ENCODE peak calls at places on chromosomes 12 and 14, in four cellular contexts. E, O, P and T are unnamed samples.

GRCh38 chr14:99466719-99467118 is 13.9 kb downstream of the SETD3 start:
- DNase-seq in E (no peak), O (no peak), P (no peak), T (no peak)

GRCh38 chr14:91281346-91281745 is 36.8 kb upstream of the GPR68 start:
- DNase-seq in E (no peak), O (no peak), P (no peak), T (no peak)

GRCh38 chr14:102508774-102509743 is 517 bp downstream of the ANKRD9 start:
- DNase-seq in E (peak), O (no peak), P (peak), T (no peak)

GRCh38 chr12:104747956-104748355 is 210.1 kb downstream of the SLC41A2 start:
- DNase-seq in E (no peak), O (no peak), P (no peak), T (peak)

GRCh38 chr12:129531004-129531403 is 372.8 kb downstream of the TMEM132D start:
- DNase-seq in E (no peak), O (no peak), P (no peak), T (no peak)

GRCh38 chr12:88577537-88577936 is 2.7 kb downstream of the KITLG start:
- DNase-seq in E (no peak), O (no peak), P (no peak), T (no peak)

GRCh38 chr14:79699206-79699605 is 512.1 kb downstream of the DIO2 start:
- DNase-seq in E (no peak), O (no peak), P (no peak), T (no peak)

GRCh38 chr12:93563807-93564538 is 8.5 kb upstream of the SOCS2 start:
- DNase-seq in E (peak), O (peak), P (no peak), T (peak)

GRCh38 chr14:69695664-69696527 is 71.0 kb upstream of the SRSF5 start:
- DNase-seq in E (peak), O (peak), P (no peak), T (no peak)

GRCh38 chr12:77973579-77973978 is 142.9 kb downstream of the NAV3 start:
- DNase-seq in E (no peak), O (no peak), P (no peak), T (no peak)

GRCh38 chr12:106566771-106567170 is 16.0 kb upstream of the RFX4 start:
- DNase-seq in E (no peak), O (no peak), P (no peak), T (no peak)

GRCh38 chr12:19855876-19856275 is 416.6 kb downstream of the AEBP2 start:
- DNase-seq in E (peak), O (no peak), P (no peak), T (no peak)

GRCh38 chr12:89949457-89950195 is 241.0 kb upstream of the ATP2B1 start:
- DNase-seq in E (peak), O (peak), P (peak), T (peak)

GRCh38 chr12:105477873-105478272 is 147.4 kb downstream of the C12orf75 start:
- DNase-seq in E (no peak), O (no peak), P (no peak), T (no peak)

GRCh38 chr12:77166711-77167110 is 101.3 kb upstream of the E2F7 start:
- DNase-seq in E (peak), O (no peak), P (no peak), T (no peak)

GRCh38 chr12:22684526-22685118 is 59.7 kb downstream of the ETNK1 start:
- DNase-seq in E (peak), O (peak), P (no peak), T (peak)

GRCh38 chr12:12954361-12954760 is 2.4 kb upstream of the GPRC5D start:
- DNase-seq in E (no peak), O (no peak), P (no peak), T (no peak)

GRCh38 chr12:130478786-130479185 is 141.1 kb downstream of the PIWIL1 start:
- DNase-seq in E (no peak), O (no peak), P (no peak), T (no peak)

GRCh38 chr12:75975692-75976091 is 55.9 kb downstream of the PHLDA1 start:
- DNase-seq in E (no peak), O (no peak), P (no peak), T (no peak)

GRCh38 chr12:118029166-118029565 is 12.7 kb downstream of the RFC5 start:
- DNase-seq in E (no peak), O (no peak), P (no peak), T (no peak)

GRCh38 chr14:32940066-32940651 is 1.5 kb downstream of the NPAS3 start:
- DNase-seq in E (peak), O (no peak), P (no peak), T (no peak)

GRCh38 chr12:92045852-92046251 is 99.8 kb downstream of the BTG1 start:
- DNase-seq in E (no peak), O (no peak), P (no peak), T (no peak)

GRCh38 chr12:44582521-44582920 is 293.6 kb downstream of the NELL2 start:
- DNase-seq in E (no peak), O (no peak), P (no peak), T (no peak)

GRCh38 chr14:73743431-73743931 is 29.3 kb upstream of the PNMA1 start:
- DNase-seq in E (no peak), O (peak), P (peak), T (peak)

GRCh38 chr14:59811850-59812249 is 58.7 kb downstream of the RTN1 start:
- DNase-seq in E (no peak), O (no peak), P (no peak), T (no peak)

GRCh38 chr12:72268386-72268785 is 3.8 kb upstream of the TRHDE start:
- DNase-seq in E (no peak), O (no peak), P (no peak), T (no peak)

GRCh38 chr12:107554941-107555340 is 130.7 kb upstream of the PWP1 start:
- DNase-seq in E (no peak), O (no peak), P (no peak), T (no peak)

GRCh38 chr14:67056684-67057083 is 132.6 kb upstream of the GARIN2 start:
- DNase-seq in E (no peak), O (no peak), P (no peak), T (no peak)

GRCh38 chr12:94570161-94570560 is 80.2 kb downstream of the TMCC3 start:
- DNase-seq in E (peak), O (no peak), P (no peak), T (no peak)

GRCh38 chr12:105084251-105085250 is at the start of gene ALDH1L2:
- DNase-seq in E (peak), O (no peak), P (peak), T (no peak)

GRCh38 chr12:88763536-88764100 is 183.3 kb upstream of the KITLG start:
- DNase-seq in E (no peak), O (no peak), P (no peak), T (no peak)

GRCh38 chr14:102232348-102232625 is 72.7 kb downstream of the MOK start:
- DNase-seq in E (no peak), O (no peak), P (no peak), T (no peak)

GRCh38 chr12:131039551-131039950 is 85.8 kb downstream of the ADGRD1 start:
- DNase-seq in E (no peak), O (no peak), P (no peak), T (no peak)

GRCh38 chr14:53109028-53109687 is 44.0 kb downstream of the DDHD1 start:
- DNase-seq in E (no peak), O (peak), P (no peak), T (peak)

GRCh38 chr14:20460458-20461229 is 590 bp downstream of the PIP4P1 start:
- DNase-seq in E (no peak), O (peak), P (peak), T (no peak)

GRCh38 chr12:105933671-105934665 is 204.8 kb downstream of the NUAK1 start:
- DNase-seq in E (peak), O (no peak), P (no peak), T (no peak)

GRCh38 chr12:45743247-45743646 is 13.7 kb downstream of the ARID2 start:
- DNase-seq in E (no peak), O (no peak), P (no peak), T (no peak)
- H3K4me3 ChIP-seq in E (no peak), O (no peak), P (no peak), T (no peak)

GRCh38 chr12:122205590-122205925 is 2.0 kb downstream of the B3GNT4 start:
- DNase-seq in E (no peak), O (no peak), P (no peak), T (no peak)

GRCh38 chr12:122204829-122205589 is 1.5 kb downstream of the B3GNT4 start:
- DNase-seq in E (no peak), O (no peak), P (no peak), T (no peak)

GRCh38 chr12:122206111-122206881 is 2.8 kb downstream of the B3GNT4 start:
- DNase-seq in E (no peak), O (no peak), P (no peak), T (no peak)

GRCh38 chr12:122203301-122203967 is at the start of gene B3GNT4:
- DNase-seq in E (peak), O (no peak), P (peak), T (no peak)

DNA sequence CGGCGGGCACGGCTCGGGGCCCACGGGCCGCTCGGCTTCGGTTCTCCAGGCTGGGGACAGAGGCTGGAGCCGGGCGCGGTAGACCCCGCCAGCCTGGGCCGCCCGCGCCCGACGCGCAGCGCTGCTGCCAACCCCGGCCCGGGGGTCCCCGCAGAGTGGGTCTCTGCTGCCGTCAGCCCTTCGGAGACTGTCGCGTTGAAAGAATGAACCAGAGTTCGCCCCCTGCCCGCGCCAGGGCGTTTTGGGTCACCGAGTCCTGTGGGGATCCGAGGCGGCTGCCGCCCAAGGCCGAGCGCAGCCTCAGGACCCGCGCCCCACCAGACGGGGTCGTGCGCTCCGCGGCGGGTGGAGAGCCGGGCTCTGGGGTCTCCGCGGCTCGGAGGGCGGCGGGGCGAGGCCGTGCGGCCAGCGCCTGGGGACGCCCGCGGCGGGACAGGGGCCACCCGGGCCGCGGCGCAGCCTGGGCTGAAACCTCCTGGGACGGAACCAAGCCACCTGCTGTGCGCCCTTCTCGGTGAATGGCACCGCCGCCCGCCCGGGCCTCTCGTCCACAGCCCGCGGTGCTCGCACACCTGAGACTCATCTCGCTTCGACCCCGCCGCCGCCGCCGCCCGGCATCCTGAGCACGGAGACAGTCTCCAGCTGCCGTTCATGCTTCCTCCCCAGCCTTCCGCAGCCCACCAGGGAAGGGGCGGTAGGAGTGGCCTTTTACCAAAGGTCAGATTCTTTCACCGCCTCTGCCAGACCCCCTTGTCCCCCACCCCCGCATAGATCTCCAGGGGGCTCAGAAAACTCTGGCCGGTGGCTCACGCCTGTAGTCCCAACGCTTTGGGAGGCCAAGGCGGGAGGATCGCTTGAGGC is 689 bp downstream of the B3GNT4 start:
- DNase-seq in E (no peak), O (no peak), P (no peak), T (no peak)
- H3K4me3 ChIP-seq in E (peak), O (no peak), P (peak), T (no peak)

DNA sequence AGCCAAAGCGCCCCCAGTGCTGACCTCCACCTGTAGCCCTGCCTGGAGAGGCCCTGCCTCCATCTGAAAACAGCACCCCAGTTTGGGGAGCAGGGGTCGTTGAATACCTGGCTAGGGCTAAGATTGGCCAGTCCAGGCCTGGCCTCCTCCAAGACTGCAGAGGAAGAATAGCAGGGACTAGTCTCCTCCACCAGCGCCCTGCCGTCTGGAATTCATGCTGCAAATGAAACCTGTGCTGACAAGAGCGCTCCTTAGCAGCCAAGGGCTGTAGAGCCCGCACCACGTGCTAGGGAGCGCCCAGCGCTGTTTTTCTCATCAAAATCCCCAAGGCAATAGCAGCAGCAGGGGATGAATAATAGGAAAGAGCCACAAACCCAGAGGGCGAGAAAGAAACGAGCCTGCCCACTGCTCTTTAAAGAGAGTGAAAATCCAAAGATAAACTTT is 3.4 kb downstream of the COL2A1 start:
- DNase-seq in E (peak), O (no peak), P (no peak), T (no peak)
- H3K4me3 ChIP-seq in E (peak), O (no peak), P (no peak), T (no peak)

DNA sequence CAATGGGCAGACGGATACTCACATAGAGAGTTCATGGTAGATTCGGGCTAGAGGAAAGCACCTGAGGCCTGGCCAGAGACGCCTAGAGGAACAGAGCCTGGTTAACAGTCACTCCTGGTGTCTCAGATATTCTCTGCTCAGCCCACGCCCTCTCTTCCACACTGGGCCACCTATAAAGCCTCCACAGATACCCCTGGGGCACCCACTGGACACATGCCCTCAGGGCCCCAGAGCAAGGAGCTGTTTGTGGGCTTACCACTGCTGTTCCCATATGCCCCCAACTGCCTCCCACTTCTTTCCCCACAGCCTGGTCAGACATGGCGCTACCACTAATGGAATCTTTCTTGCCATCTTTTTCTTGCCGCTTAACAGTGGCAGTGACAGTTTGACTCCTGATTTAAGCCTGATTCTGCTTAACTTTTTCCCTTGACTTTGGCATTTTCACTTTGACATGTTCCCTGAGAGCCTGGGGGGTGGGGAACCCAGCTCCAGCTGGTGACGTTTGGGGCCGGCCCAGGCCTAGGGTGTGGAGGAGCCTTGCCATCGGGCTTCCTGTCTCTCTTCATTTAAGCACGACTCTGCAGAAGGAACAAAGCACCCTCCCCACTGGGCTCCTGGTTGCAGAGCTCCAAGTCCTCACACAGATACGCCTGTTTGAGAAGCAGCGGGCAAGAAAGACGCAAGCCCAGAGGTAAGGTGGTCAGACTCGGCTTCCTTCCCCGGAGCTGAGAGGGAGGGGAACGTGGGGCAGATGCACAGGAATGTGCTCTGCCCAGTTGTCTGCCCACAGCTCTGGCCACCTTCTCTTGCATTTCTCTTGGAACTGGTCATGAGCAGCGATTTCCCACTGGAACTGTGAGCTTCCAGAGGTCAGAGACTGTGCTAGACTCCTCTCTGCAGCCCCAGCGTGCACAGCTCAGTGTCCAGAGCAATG is at the start of gene CD4:
- DNase-seq in E (no peak), O (no peak), P (peak), T (peak)
- H3K4me3 ChIP-seq in E (no peak), O (no peak), P (peak), T (peak)